ENCODE peak calls at places on chromosomes 5 and 9, in nine cellular contexts. R is CD8-positive, alpha-beta T cell; D is pancreas; Z is cardiac fibroblast; N is fibroblast of mammary gland; U is IMR-90; F is Peyer's patch; O is AG10803; C is cardiac muscle cell. J is an unnamed sample.
A peak's percentile ranks its signal among the peaks of the same experiment; 100 is the strongest.

GRCh38 chr9:123358181-123358894 is 2.3 kb downstream of the CRB2 start:
- DNase-seq in N (no peak), R (no peak), U (no peak), Z (no peak), C (no peak), D (no peak), O (no peak), F (no peak), J (no peak)

GRCh38 chr9:7234144-7234543 is 476.4 kb downstream of the KDM4C start:
- DNase-seq in R (no peak), C (peak; percentile 63), D (no peak), Z (peak; percentile 53), O (peak; percentile 23), U (peak; percentile 22), N (peak; percentile 66), F (no peak), J (no peak)

GRCh38 chr9:76733096-76733495 is 31.1 kb upstream of the PCA3 start:
- DNase-seq in Z (no peak), N (peak; percentile 36), R (no peak), F (no peak), U (no peak), C (no peak), O (peak; percentile 51), D (no peak), J (no peak)

GRCh38 chr5:76175051-76175666 is 92.0 kb downstream of the SV2C start:
- DNase-seq in U (peak; percentile 48), Z (peak; percentile 42), F (no peak), R (peak; percentile 51), D (peak; percentile 65), N (peak; percentile 37), O (peak; percentile 38), C (peak; percentile 56), J (no peak)

GRCh38 chr5:175517824-175518450 is 39.6 kb downstream of the SFXN1 start:
- DNase-seq in R (peak; percentile 53), D (no peak), F (no peak), Z (peak; percentile 67), U (peak; percentile 95), C (peak; percentile 86), N (peak; percentile 71), O (peak; percentile 18), J (no peak)

GRCh38 chr5:2566280-2566679 is 185.2 kb downstream of the IRX2 start:
- DNase-seq in N (no peak), U (no peak), R (no peak), Z (no peak), F (no peak), D (no peak), C (no peak), O (no peak), J (no peak)

GRCh38 chr5:53934126-53934856 is 373.9 kb downstream of the NDUFS4 start:
- DNase-seq in Z (peak; percentile 64), O (peak; percentile 61), C (peak; percentile 60), U (peak; percentile 75), R (no peak), N (no peak), D (no peak), F (no peak), J (no peak)

GRCh38 chr5:10448754-10449345 is 7.2 kb downstream of the ROPN1L start:
- DNase-seq in R (no peak), D (no peak), Z (no peak), C (no peak), U (no peak), O (no peak), N (no peak), F (no peak), J (no peak)

GRCh38 chr5:74945561-74946165 is 79.5 kb upstream of the FAM169A start:
- DNase-seq in R (no peak), U (no peak), Z (no peak), O (no peak), D (no peak), F (no peak), C (no peak), N (peak; percentile 7), J (no peak)

GRCh38 chr9:121294866-121295661 is 27.1 kb downstream of the GSN start:
- DNase-seq in N (no peak), Z (no peak), U (no peak), R (no peak), O (no peak), D (no peak), F (no peak), C (no peak), J (no peak)

GRCh38 chr5:143552680-143553079 is 149.2 kb upstream of the NR3C1 start:
- DNase-seq in D (no peak), O (no peak), C (no peak), F (no peak), Z (no peak), U (no peak), N (no peak), R (no peak), J (no peak)

GRCh38 chr5:15560421-15560820 is 60.4 kb downstream of the FBXL7 start:
- DNase-seq in O (peak; percentile 23), F (no peak), D (no peak), U (no peak), C (no peak), R (no peak), N (no peak), Z (no peak), J (no peak)

GRCh38 chr5:43193171-43193951 is 1.3 kb downstream of the NIM1K start:
- DNase-seq in D (no peak), N (peak; percentile 96), F (no peak), R (peak; percentile 10), C (peak; percentile 92), U (peak; percentile 94), Z (peak; percentile 93), O (peak; percentile 94), J (no peak)

GRCh38 chr5:112366987-112367386 is 52.1 kb downstream of the EPB41L4A start:
- DNase-seq in C (peak; percentile 11), O (no peak), N (no peak), F (no peak), U (no peak), Z (no peak), D (no peak), R (no peak), J (peak; percentile 55)

GRCh38 chr5:112372543-112372942 is 46.5 kb downstream of the EPB41L4A start:
- DNase-seq in C (no peak), U (no peak), F (no peak), Z (no peak), D (no peak), N (no peak), O (no peak), R (no peak), J (no peak)

GRCh38 chr5:112371054-112371453 is 48.0 kb downstream of the EPB41L4A start:
- DNase-seq in Z (no peak), O (no peak), F (no peak), N (no peak), U (no peak), D (no peak), C (no peak), R (no peak), J (no peak)

DNA sequence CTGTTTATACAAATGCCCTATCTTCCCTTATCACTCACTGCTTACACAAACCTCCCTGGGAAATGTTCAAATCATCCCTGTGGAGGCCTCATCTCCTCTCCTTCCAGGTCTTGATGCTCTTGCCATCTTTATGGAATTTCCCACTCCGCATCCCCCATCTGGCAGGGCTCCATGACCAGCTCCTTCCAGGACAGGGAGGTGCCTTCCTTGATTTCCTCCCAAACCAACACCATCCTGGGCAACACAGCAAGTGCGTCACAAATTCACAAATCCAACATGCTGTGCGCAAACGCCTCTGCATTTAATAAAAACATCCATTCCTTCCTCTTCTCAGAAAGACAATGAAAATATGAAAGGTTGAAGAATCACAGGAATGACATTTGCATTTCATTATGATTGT is 51.7 kb downstream of the EPB41L4A start:
- DNase-seq in Z (no peak), D (no peak), O (no peak), R (no peak), U (no peak), F (no peak), N (no peak), C (no peak), J (no peak)
- TF ChIP-seq CTCF in Z (no peak), D (no peak), O (no peak), R (no peak), U (no peak), F (no peak), N (no peak), C (no peak), J (no peak)

DNA sequence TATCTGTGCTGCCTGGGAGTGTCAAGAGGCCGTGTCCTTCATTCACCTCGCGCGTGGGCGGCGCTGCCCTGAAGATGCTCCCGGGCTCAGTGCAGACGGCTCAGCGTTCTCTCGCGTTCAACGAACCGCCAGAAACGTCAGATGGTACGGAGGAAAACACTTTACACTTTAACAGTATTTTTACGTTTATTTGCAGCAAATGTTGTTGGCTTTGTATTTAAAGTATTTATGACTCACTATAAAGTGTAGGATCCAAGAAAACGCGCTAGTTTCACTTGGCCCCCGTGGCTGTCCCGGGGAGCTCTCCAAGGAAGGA is 544 bp upstream of the ERCC6L2 start:
- DNase-seq in F (peak; percentile 76), D (peak; percentile 35), O (peak; percentile 49), R (peak; percentile 67), C (peak; percentile 54), U (no peak), Z (peak; percentile 46), N (peak; percentile 54), J (peak; percentile 62)
- H3K4me3 ChIP-seq in F (no peak overlapping the region), D (no peak overlapping the region), O (no peak overlapping the region), R (no peak overlapping the region), C (no peak overlapping the region), U (no peak overlapping the region), Z (no peak overlapping the region), N (no peak overlapping the region), J (peak overlapping the region; percentile 84)

GRCh38 chr5:146662229-146662628 is 146.2 kb upstream of the GPR151 start:
- DNase-seq in O (peak; percentile 7), F (no peak), D (no peak), R (peak; percentile 13), C (peak; percentile 24), U (no peak), Z (peak; percentile 52), N (peak; percentile 40), J (no peak)
- TF ChIP-seq CTCF in O (peak; percentile 66), F (peak; percentile 29), D (peak; percentile 7), R (peak; percentile 66), C (peak; percentile 52), U (peak; percentile 46), Z (peak; percentile 32), N (peak; percentile 59), J (peak; percentile 71)

GRCh38 chr5:132488590-132488989 is 2.0 kb downstream of the IRF1 start:
- DNase-seq in U (no peak), C (no peak), N (no peak), D (no peak), F (no peak), O (no peak), R (no peak), Z (no peak), J (no peak)
- H3K4me3 ChIP-seq in U (no peak overlapping the region), C (no peak overlapping the region), N (peak overlapping the region; percentile 69), D (peak overlapping the region; percentile 58), F (peak overlapping the region; percentile 90), O (peak overlapping the region; percentile 91), R (peak overlapping the region; percentile 90), Z (no peak overlapping the region), J (peak overlapping the region; percentile 95)

GRCh38 chr5:23303433-23303832 is 204.0 kb upstream of the PRDM9 start:
- DNase-seq in N (no peak), C (no peak), O (no peak), U (no peak), R (no peak), D (no peak), F (no peak), Z (no peak), J (no peak)
- TF ChIP-seq CTCF in N (peak; percentile 6), C (no peak), O (no peak), U (no peak), R (no peak), D (no peak), F (no peak), Z (no peak), J (no peak)

GRCh38 chr9:133708770-133709611 is 29.2 kb downstream of the SARDH start:
- DNase-seq in Z (no peak), C (no peak), D (no peak), F (no peak), N (no peak), R (peak; percentile 75), O (no peak), U (no peak), J (peak; percentile 17)
- H3K4me3 ChIP-seq in Z (no peak overlapping the region), C (no peak overlapping the region), D (no peak overlapping the region), F (no peak overlapping the region), N (no peak overlapping the region), R (no peak overlapping the region), O (no peak overlapping the region), U (no peak overlapping the region), J (no peak overlapping the region)

J was measured in right lobe of liver.